ENCODE peak calls at places on chromosomes 12 and 14, in five cellular contexts. K is stimulated activated CD4-positive, alpha-beta T cell treated with anti-CD3 and anti-CD28 coated beads, Interleukin-1b, Interleukin-23, amount 100 ng/mL, for 1 hour; L is endothelial cell; R is T follicular helper cell; Z is ACHN. M is an unnamed sample.
A peak's percentile ranks its signal among the peaks of the same experiment; 100 is the strongest.

GRCh38 chr12:53218551-53219114 is 11.6 kb upstream of the ITGB7 start:
- DNase-seq in K (no peak), L (no peak), R (no peak), Z (no peak), M (no peak)

GRCh38 chr12:3099146-3099545 is 22.0 kb downstream of the TSPAN9 start:
- DNase-seq in K (no peak), L (no peak), R (no peak), Z (no peak), M (no peak)

GRCh38 chr14:54845616-54846015 is 57.0 kb downstream of the GCH1 start:
- DNase-seq in K (no peak), L (no peak), R (no peak), Z (no peak), M (no peak)

GRCh38 chr12:104134882-104135281 is 3.1 kb downstream of the NFYB start:
- DNase-seq in K (no peak), L (no peak), R (no peak), Z (no peak), M (no peak)

GRCh38 chr14:95143813-95144620 is 13.3 kb downstream of the DICER1 start:
- DNase-seq in K (no peak), L (no peak), R (no peak), Z (no peak), M (no peak)

GRCh38 chr14:68386950-68387779 is 405.7 kb downstream of the ZFP36L1 start:
- DNase-seq in K (no peak), L (no peak), R (no peak), Z (no peak), M (no peak)

GRCh38 chr12:122688291-122688690 is 14.9 kb downstream of the HCAR2 start:
- DNase-seq in K (no peak), L (no peak), R (no peak), Z (no peak), M (no peak)

GRCh38 chr12:6067152-6067916 is 57.1 kb downstream of the VWF start:
- DNase-seq in K (no peak), L (peak; percentile 59), R (no peak), Z (peak; percentile 61), M (no peak)

GRCh38 chr14:100304825-100305445 is 1.3 kb downstream of the SLC25A29 start:
- DNase-seq in K (no peak), L (no peak), R (no peak), Z (peak; percentile 52), M (no peak)

GRCh38 chr12:52899338-52900035 is 5.4 kb downstream of the KRT8 start:
- DNase-seq in K (no peak), L (no peak), R (no peak), Z (no peak), M (no peak)

GRCh38 chr12:8057839-8058238 is 8.3 kb downstream of the C3AR1 start:
- DNase-seq in K (no peak), L (no peak), R (no peak), Z (no peak), M (no peak)

GRCh38 chr14:75205586-75205985 is 29.2 kb upstream of the TMED10 start:
- DNase-seq in K (no peak), L (no peak), R (no peak), Z (no peak), M (no peak)